ENCODE peak calls at places on chromosomes 3 and 15, in four cellular contexts. One of them, this sample, is unnamed.

GRCh38 chr3:158936530-158937113 is 134.8 kb downstream of the MFSD1 start:
- DNase-seq in Daoy: no peak
- DNase-seq in ureter: no peak
- DNase-seq in Peyer's patch: no peak
- DNase-seq in this sample: no peak

GRCh38 chr15:69664572-69665326 is 212.1 kb downstream of the RPLP1 start:
- DNase-seq in Daoy: peak
- DNase-seq in ureter: no peak
- DNase-seq in Peyer's patch: no peak
- DNase-seq in this sample: no peak

GRCh38 chr3:117523407-117523806 is 813.8 kb downstream of the TUSC7 start:
- DNase-seq in Daoy: peak
- DNase-seq in ureter: no peak
- DNase-seq in Peyer's patch: no peak
- DNase-seq in this sample: no peak

GRCh38 chr15:24955549-24955929 is 752 bp downstream of the SNRPN start:
- DNase-seq in Daoy: peak
- DNase-seq in ureter: peak
- DNase-seq in Peyer's patch: no peak
- DNase-seq in this sample: no peak

GRCh38 chr3:188026191-188026968 is 127.6 kb upstream of the LPP start:
- DNase-seq in Daoy: no peak
- DNase-seq in ureter: peak
- DNase-seq in Peyer's patch: no peak
- DNase-seq in this sample: no peak

GRCh38 chr3:134197681-134198261 is 52.9 kb downstream of the RYK start:
- DNase-seq in Daoy: peak
- DNase-seq in ureter: no peak
- DNase-seq in Peyer's patch: no peak
- DNase-seq in this sample: peak

GRCh38 chr3:32349184-32349583 is 42.5 kb upstream of the CMTM7 start:
- DNase-seq in Daoy: no peak
- DNase-seq in ureter: no peak
- DNase-seq in Peyer's patch: no peak
- DNase-seq in this sample: no peak

GRCh38 chr15:74170845-74171578 is 2.5 kb upstream of the ISLR start:
- DNase-seq in Daoy: no peak
- DNase-seq in ureter: peak
- DNase-seq in Peyer's patch: no peak
- DNase-seq in this sample: no peak

GRCh38 chr15:33754242-33754641 is 214.1 kb upstream of the CHRM5 start:
- DNase-seq in Daoy: no peak
- DNase-seq in ureter: no peak
- DNase-seq in Peyer's patch: no peak
- DNase-seq in this sample: no peak

GRCh38 chr3:17894434-17895060 is 152.1 kb upstream of the TBC1D5 start:
- DNase-seq in Daoy: peak
- DNase-seq in ureter: no peak
- DNase-seq in Peyer's patch: no peak
- DNase-seq in this sample: no peak

GRCh38 chr3:24713516-24713915 is 218.9 kb upstream of the THRB start:
- DNase-seq in Daoy: no peak
- DNase-seq in ureter: no peak
- DNase-seq in Peyer's patch: no peak
- DNase-seq in this sample: no peak

GRCh38 chr3:112640864-112641751 is at the start of gene CCDC80:
- DNase-seq in Daoy: peak
- DNase-seq in ureter: no peak
- DNase-seq in Peyer's patch: no peak
- DNase-seq in this sample: no peak

GRCh38 chr15:60062826-60063225 is 58.7 kb downstream of the FOXB1 start:
- DNase-seq in Daoy: no peak
- DNase-seq in ureter: no peak
- DNase-seq in Peyer's patch: no peak
- DNase-seq in this sample: no peak

GRCh38 chr15:41498657-41499056 is 5.0 kb downstream of the ITPKA start:
- DNase-seq in Daoy: no peak
- DNase-seq in ureter: no peak
- DNase-seq in Peyer's patch: no peak
- DNase-seq in this sample: no peak

GRCh38 chr15:93362203-93362602 is 273.2 kb upstream of the RGMA start:
- DNase-seq in Daoy: no peak
- DNase-seq in ureter: no peak
- DNase-seq in Peyer's patch: no peak
- DNase-seq in this sample: no peak

GRCh38 chr3:34212671-34213070 is 414.2 kb downstream of the PDCD6IP start:
- DNase-seq in Daoy: no peak
- DNase-seq in ureter: no peak
- DNase-seq in Peyer's patch: no peak
- DNase-seq in this sample: no peak

GRCh38 chr3:73383470-73384049 is 241.2 kb downstream of the PDZRN3 start:
- DNase-seq in Daoy: no peak
- DNase-seq in ureter: no peak
- DNase-seq in Peyer's patch: no peak
- DNase-seq in this sample: no peak

GRCh38 chr3:160707187-160707789 is 30.3 kb downstream of the ARL14 start:
- DNase-seq in Daoy: peak
- DNase-seq in ureter: no peak
- DNase-seq in Peyer's patch: no peak
- DNase-seq in this sample: no peak

GRCh38 chr3:38459499-38460048 is 5.9 kb downstream of the ACVR2B start:
- DNase-seq in Daoy: no peak
- DNase-seq in ureter: no peak
- DNase-seq in Peyer's patch: no peak
- DNase-seq in this sample: no peak

GRCh38 chr3:32706348-32707025 is 21.5 kb downstream of the CNOT10 start:
- DNase-seq in Daoy: no peak
- DNase-seq in ureter: no peak
- DNase-seq in Peyer's patch: no peak
- DNase-seq in this sample: no peak

GRCh38 chr3:67006460-67006859 is 8.4 kb downstream of the KBTBD8 start:
- DNase-seq in Daoy: no peak
- DNase-seq in ureter: no peak
- DNase-seq in Peyer's patch: no peak
- DNase-seq in this sample: no peak

GRCh38 chr3:13346481-13347389 is 73.4 kb downstream of the NUP210 start:
- DNase-seq in Daoy: peak
- DNase-seq in ureter: peak
- DNase-seq in Peyer's patch: peak
- DNase-seq in this sample: no peak

GRCh38 chr3:28761380-28761779 is 412.8 kb upstream of the AZI2 start:
- DNase-seq in Daoy: no peak
- DNase-seq in ureter: no peak
- DNase-seq in Peyer's patch: no peak
- DNase-seq in this sample: no peak

This sample was measured in GM19239.